ENCODE peak calls at places on chromosomes 6 and 20, in six cellular contexts. Y, B, E, U, N and F are unnamed samples.

GRCh38 chr6:123000244-123000770 is 4.3 kb downstream of the CLVS2 start:
- DNase-seq in Y (no peak), B (no peak), E (no peak), U (no peak), N (no peak), F (no peak)

GRCh38 chr6:35077006-35077712 is 64.0 kb downstream of the TCP11 start:
- DNase-seq in Y (no peak), B (no peak), E (no peak), U (no peak), N (no peak), F (no peak)

GRCh38 chr6:112682088-112682487 is 335.0 kb downstream of the RFPL4B start:
- DNase-seq in Y (no peak), B (no peak), E (no peak), U (no peak), N (no peak), F (no peak)

GRCh38 chr6:159979136-159979874 is 10.4 kb downstream of the IGF2R start:
- DNase-seq in Y (no peak), B (peak; percentile 80), E (no peak), U (no peak), N (no peak), F (peak; percentile 43)

GRCh38 chr6:34189806-34190503 is 44.1 kb upstream of the GRM4 start:
- DNase-seq in Y (no peak), B (peak; percentile 37), E (no peak), U (no peak), N (peak; percentile 24), F (no peak)

GRCh38 chr20:45343867-45344721 is 4.1 kb downstream of the SDC4 start:
- DNase-seq in Y (peak; percentile 81), B (peak; percentile 97), E (no peak), U (peak; percentile 87), N (no peak), F (no peak)

GRCh38 chr6:15751721-15752350 is 89.0 kb upstream of the DTNBP1 start:
- DNase-seq in Y (no peak), B (no peak), E (no peak), U (no peak), N (no peak), F (no peak)

GRCh38 chr20:33803921-33804337 is 7.2 kb upstream of the CHMP4B start:
- DNase-seq in Y (peak; percentile 56), B (no peak), E (no peak), U (no peak), N (no peak), F (no peak)

GRCh38 chr6:17098538-17098937 is 3.3 kb upstream of the STMND1 start:
- DNase-seq in Y (no peak), B (peak; percentile 86), E (no peak), U (no peak), N (no peak), F (no peak)

GRCh38 chr20:51378171-51378928 is 164.2 kb downstream of the NFATC2 start:
- DNase-seq in Y (no peak), B (peak; percentile 76), E (no peak), U (no peak), N (no peak), F (peak; percentile 59)

GRCh38 chr20:5181492-5181891 is 54.7 kb downstream of the CDS2 start:
- DNase-seq in Y (no peak), B (no peak), E (no peak), U (no peak), N (no peak), F (no peak)

GRCh38 chr6:129115491-129115890 is 232.6 kb downstream of the LAMA2 start:
- DNase-seq in Y (no peak), B (no peak), E (no peak), U (no peak), N (no peak), F (no peak)

GRCh38 chr20:36839150-36839549 is 36.8 kb upstream of the TLDC2 start:
- DNase-seq in Y (no peak), B (no peak), E (no peak), U (no peak), N (no peak), F (no peak)

GRCh38 chr20:32007787-32008616 is 2.2 kb upstream of the CCM2L start:
- DNase-seq in Y (peak; percentile 28), B (no peak), E (no peak), U (peak; percentile 10), N (no peak), F (peak; percentile 67)

GRCh38 chr6:44512868-44513641 is 125.5 kb downstream of the CDC5L start:
- DNase-seq in Y (peak; percentile 19), B (peak; percentile 48), E (peak; percentile 59), U (no peak), N (no peak), F (no peak)

GRCh38 chr6:108966855-108967755 is 118.9 kb downstream of the ARMC2 start:
- DNase-seq in Y (no peak), B (peak; percentile 93), E (no peak), U (no peak), N (no peak), F (peak; percentile 50)

GRCh38 chr6:2514965-2515543 is 235.7 kb downstream of the MYLK4 start:
- DNase-seq in Y (no peak), B (peak; percentile 60), E (no peak), U (no peak), N (no peak), F (no peak)

GRCh38 chr20:61922936-61923335 is 142.7 kb downstream of the TAF4 start:
- DNase-seq in Y (no peak), B (no peak), E (no peak), U (no peak), N (no peak), F (no peak)

GRCh38 chr6:104955927-104956662 is 812 bp upstream of the LIN28B start:
- DNase-seq in Y (no peak), B (peak; percentile 89), E (no peak), U (no peak), N (no peak), F (peak; percentile 50)

GRCh38 chr6:144064402-144064830 is 31.0 kb downstream of the SF3B5 start:
- DNase-seq in Y (peak; percentile 3), B (peak; percentile 56), E (no peak), U (no peak), N (peak; percentile 16), F (peak; percentile 67)

GRCh38 chr20:11888648-11889047 is 29.0 kb upstream of the BTBD3 start:
- DNase-seq in Y (no peak), B (no peak), E (no peak), U (no peak), N (no peak), F (no peak)

GRCh38 chr6:6913346-6913745 is 194.4 kb upstream of the RREB1 start:
- DNase-seq in Y (no peak), B (no peak), E (no peak), U (no peak), N (no peak), F (no peak)

GRCh38 chr6:17394192-17394611 is 807 bp downstream of the CAP2 start:
- DNase-seq in Y (peak; percentile 87), B (peak; percentile 93), E (peak; percentile 87), U (peak; percentile 57), N (no peak), F (peak; percentile 73)

GRCh38 chr20:2859330-2860121 is 13.8 kb upstream of the PTPRA start:
- DNase-seq in Y (no peak), B (no peak), E (no peak), U (no peak), N (no peak), F (no peak)

GRCh38 chr6:33279971-33280511 is 3.1 kb downstream of the B3GALT4 start:
- DNase-seq in Y (peak; percentile 82), B (peak; percentile 95), E (no peak), U (no peak), N (peak; percentile 14), F (peak; percentile 73)

GRCh38 chr6:129605095-129605494 is 104.9 kb downstream of the ARHGAP18 start:
- DNase-seq in Y (no peak), B (no peak), E (no peak), U (no peak), N (no peak), F (no peak)

GRCh38 chr6:158698876-158699440 is 49.1 kb downstream of the SYTL3 start:
- DNase-seq in Y (no peak), B (no peak), E (no peak), U (no peak), N (no peak), F (no peak)